ENCODE peak calls at places on chromosomes 2 and 18, in four cellular contexts. One of them, this sample, is unnamed.

GRCh38 chr2:149006883-149007543 is 31.5 kb upstream of the LYPD6B start:
- DNase-seq in stomach: no peak
- DNase-seq in sigmoid colon: no peak
- DNase-seq in A549: no peak
- DNase-seq in this sample: no peak

GRCh38 chr2:39434233-39434897 is 2.7 kb downstream of the MAP4K3 start:
- DNase-seq in A549: no peak
- DNase-seq in stomach: no peak
- DNase-seq in sigmoid colon: no peak
- DNase-seq in this sample: no peak

GRCh38 chr2:188576657-188577056 is 285.0 kb downstream of the GULP1 start:
- DNase-seq in sigmoid colon: no peak
- DNase-seq in stomach: no peak
- DNase-seq in A549: no peak
- DNase-seq in this sample: no peak

GRCh38 chr2:55961318-55961911 is 37.8 kb upstream of the EFEMP1 start:
- DNase-seq in sigmoid colon: no peak
- DNase-seq in A549: peak; percentile 76
- DNase-seq in stomach: no peak
- DNase-seq in this sample: no peak

GRCh38 chr18:62341423-62341920 is 16.4 kb downstream of the TNFRSF11A start:
- DNase-seq in stomach: peak; percentile 53
- DNase-seq in sigmoid colon: no peak
- DNase-seq in A549: no peak
- DNase-seq in this sample: no peak

GRCh38 chr2:118202707-118203303 is 114.5 kb downstream of the INSIG2 start:
- DNase-seq in sigmoid colon: no peak
- DNase-seq in stomach: no peak
- DNase-seq in A549: peak; percentile 54
- DNase-seq in this sample: no peak

GRCh38 chr18:44195394-44196140 is 485.1 kb upstream of the SETBP1 start:
- DNase-seq in sigmoid colon: no peak
- DNase-seq in stomach: no peak
- DNase-seq in A549: no peak
- DNase-seq in this sample: no peak

GRCh38 chr18:56330381-56331115 is 307.8 kb downstream of the TXNL1 start:
- DNase-seq in stomach: no peak
- DNase-seq in A549: no peak
- DNase-seq in sigmoid colon: no peak
- DNase-seq in this sample: no peak

GRCh38 chr2:21386666-21387065 is 262.9 kb downstream of the TDRD15 start:
- DNase-seq in A549: no peak
- DNase-seq in sigmoid colon: no peak
- DNase-seq in stomach: no peak
- DNase-seq in this sample: no peak

GRCh38 chr18:1102848-1103247 is 198.2 kb downstream of the ADCYAP1 start:
- DNase-seq in sigmoid colon: no peak
- DNase-seq in A549: no peak
- DNase-seq in stomach: no peak
- DNase-seq in this sample: no peak

GRCh38 chr18:55779461-55779710 is 191.4 kb upstream of the TCF4 start:
- DNase-seq in A549: no peak
- DNase-seq in sigmoid colon: no peak
- DNase-seq in stomach: no peak
- DNase-seq in this sample: no peak

GRCh38 chr18:79755496-79756142 is 42.1 kb upstream of the KCNG2 start:
- DNase-seq in stomach: no peak
- DNase-seq in sigmoid colon: peak; percentile 32
- DNase-seq in A549: no peak
- DNase-seq in this sample: no peak

GRCh38 chr2:217890445-217890844 is 112.3 kb downstream of the TNS1 start:
- DNase-seq in sigmoid colon: peak; percentile 90
- DNase-seq in stomach: no peak
- DNase-seq in A549: peak; percentile 33
- DNase-seq in this sample: no peak

GRCh38 chr2:171390941-171391516 is 42.8 kb downstream of the METTL8 start:
- DNase-seq in A549: peak; percentile 31
- DNase-seq in stomach: no peak
- DNase-seq in sigmoid colon: no peak
- DNase-seq in this sample: no peak

GRCh38 chr2:42879913-42880737 is 87.7 kb upstream of the HAAO start:
- DNase-seq in stomach: no peak
- DNase-seq in A549: no peak
- DNase-seq in sigmoid colon: no peak
- DNase-seq in this sample: no peak

GRCh38 chr2:68317971-68318685 is 1.6 kb downstream of the CNRIP1 start:
- DNase-seq in stomach: no peak
- DNase-seq in A549: no peak
- DNase-seq in sigmoid colon: no peak
- DNase-seq in this sample: no peak

GRCh38 chr2:166350525-166350924 is 25.2 kb downstream of the SCN9A start:
- DNase-seq in A549: no peak
- DNase-seq in stomach: no peak
- DNase-seq in sigmoid colon: no peak
- DNase-seq in this sample: no peak

GRCh38 chr2:55093381-55093780 is 43.1 kb upstream of the RTN4 start:
- DNase-seq in stomach: no peak
- DNase-seq in sigmoid colon: no peak
- DNase-seq in A549: no peak
- DNase-seq in this sample: no peak

GRCh38 chr2:9741110-9741509 is 102.2 kb upstream of the TAF1B start:
- DNase-seq in stomach: no peak
- DNase-seq in A549: no peak
- DNase-seq in sigmoid colon: no peak
- DNase-seq in this sample: no peak

GRCh38 chr18:78632111-78632541 is 347.5 kb upstream of the SALL3 start:
- DNase-seq in sigmoid colon: no peak
- DNase-seq in stomach: no peak
- DNase-seq in A549: peak; percentile 12
- DNase-seq in this sample: no peak

GRCh38 chr18:53606792-53607191 is 617.7 kb downstream of the MBD2 start:
- DNase-seq in sigmoid colon: no peak
- DNase-seq in stomach: no peak
- DNase-seq in A549: no peak
- DNase-seq in this sample: no peak

GRCh38 chr2:216006164-216006663 is 7.1 kb downstream of the MREG start:
- DNase-seq in sigmoid colon: no peak
- DNase-seq in stomach: no peak
- DNase-seq in A549: peak; percentile 24
- DNase-seq in this sample: no peak

GRCh38 chr18:23661735-23662308 is 889 bp downstream of the ANKRD29 start:
- DNase-seq in stomach: no peak
- DNase-seq in A549: no peak
- DNase-seq in sigmoid colon: no peak
- DNase-seq in this sample: no peak

GRCh38 chr2:237749961-237750360 is 48.6 kb upstream of the RBM44 start:
- DNase-seq in A549: no peak
- DNase-seq in sigmoid colon: no peak
- DNase-seq in stomach: no peak
- DNase-seq in this sample: no peak

GRCh38 chr2:159561242-159561641 is 55.1 kb downstream of the BAZ2B start:
- DNase-seq in A549: no peak
- DNase-seq in stomach: no peak
- DNase-seq in sigmoid colon: no peak
- DNase-seq in this sample: no peak

GRCh38 chr2:159559034-159559433 is 57.3 kb downstream of the BAZ2B start:
- DNase-seq in stomach: no peak
- DNase-seq in A549: no peak
- DNase-seq in sigmoid colon: no peak
- DNase-seq in this sample: no peak

GRCh38 chr2:159558479-159558878 is 57.9 kb downstream of the BAZ2B start:
- DNase-seq in stomach: no peak
- DNase-seq in A549: no peak
- DNase-seq in sigmoid colon: no peak
- DNase-seq in this sample: no peak

GRCh38 chr2:159564081-159564480 is 52.3 kb downstream of the BAZ2B start:
- DNase-seq in stomach: no peak
- DNase-seq in A549: no peak
- DNase-seq in sigmoid colon: no peak
- DNase-seq in this sample: no peak

GRCh38 chr2:159562248-159562647 is 54.1 kb downstream of the BAZ2B start:
- DNase-seq in sigmoid colon: no peak
- DNase-seq in stomach: no peak
- DNase-seq in A549: no peak
- DNase-seq in this sample: no peak
- H3K4me1 ChIP-seq in sigmoid colon: peaks cover 3% of the 10 kb centered on the region
- H3K4me1 ChIP-seq in stomach: peaks cover 8% of the 10 kb centered on the region
- H3K4me1 ChIP-seq in A549: no peaks in the 10 kb centered on the region
- H3K4me1 ChIP-seq in this sample: no peaks in the 10 kb centered on the region

DNA sequence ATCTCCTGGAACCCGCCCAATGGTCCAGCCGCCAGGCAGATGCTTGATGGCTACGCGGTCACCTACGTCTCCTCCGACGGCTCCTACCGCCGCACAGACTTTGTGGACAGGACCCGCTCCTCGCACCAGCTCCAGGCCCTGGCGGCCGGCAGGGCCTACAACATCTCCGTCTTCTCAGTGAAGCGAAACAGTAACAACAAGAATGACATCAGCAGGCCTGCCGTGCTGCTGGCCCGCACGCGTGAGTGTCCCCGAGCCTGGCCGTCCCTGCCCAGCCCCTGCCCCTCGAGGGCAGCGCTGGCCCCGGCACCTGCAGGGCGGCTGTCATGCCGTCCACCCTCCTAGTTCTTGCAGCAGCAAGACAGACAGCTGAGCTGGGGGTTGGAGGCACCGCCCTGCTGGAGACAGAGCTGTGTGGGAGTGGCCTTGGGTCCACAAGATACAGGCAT is 36.7 kb downstream of the MTERF4 start:
- DNase-seq in sigmoid colon: peak; percentile 60
- DNase-seq in A549: no peak
- DNase-seq in stomach: no peak
- DNase-seq in this sample: peak; percentile 45
- TF ChIP-seq POLR2A in sigmoid colon: no peak
- TF ChIP-seq POLR2A in A549: no peak
- TF ChIP-seq POLR2A in stomach: no peak
- TF ChIP-seq POLR2A in this sample: no peak

GRCh38 chr2:139805378-139805777 is 1025.2 kb upstream of the NXPH2 start:
- DNase-seq in sigmoid colon: no peak
- DNase-seq in A549: no peak
- DNase-seq in stomach: no peak
- DNase-seq in this sample: no peak
- TF ChIP-seq CTCF in sigmoid colon: no peak
- TF ChIP-seq CTCF in A549: no peak
- TF ChIP-seq CTCF in stomach: no peak
- TF ChIP-seq CTCF in this sample: no peak

GRCh38 chr2:443211-443610 is 155.3 kb upstream of the ALKAL2 start:
- DNase-seq in stomach: no peak
- DNase-seq in A549: no peak
- DNase-seq in sigmoid colon: no peak
- DNase-seq in this sample: no peak

GRCh38 chr2:439540-440465 is 151.9 kb upstream of the ALKAL2 start:
- DNase-seq in A549: no peak
- DNase-seq in sigmoid colon: no peak
- DNase-seq in stomach: no peak
- DNase-seq in this sample: no peak

GRCh38 chr2:439077-439476 is 151.2 kb upstream of the ALKAL2 start:
- DNase-seq in stomach: no peak
- DNase-seq in A549: no peak
- DNase-seq in sigmoid colon: no peak
- DNase-seq in this sample: no peak

GRCh38 chr2:443754-444153 is 155.9 kb upstream of the ALKAL2 start:
- DNase-seq in stomach: no peak
- DNase-seq in sigmoid colon: no peak
- DNase-seq in A549: no peak
- DNase-seq in this sample: no peak

DNA sequence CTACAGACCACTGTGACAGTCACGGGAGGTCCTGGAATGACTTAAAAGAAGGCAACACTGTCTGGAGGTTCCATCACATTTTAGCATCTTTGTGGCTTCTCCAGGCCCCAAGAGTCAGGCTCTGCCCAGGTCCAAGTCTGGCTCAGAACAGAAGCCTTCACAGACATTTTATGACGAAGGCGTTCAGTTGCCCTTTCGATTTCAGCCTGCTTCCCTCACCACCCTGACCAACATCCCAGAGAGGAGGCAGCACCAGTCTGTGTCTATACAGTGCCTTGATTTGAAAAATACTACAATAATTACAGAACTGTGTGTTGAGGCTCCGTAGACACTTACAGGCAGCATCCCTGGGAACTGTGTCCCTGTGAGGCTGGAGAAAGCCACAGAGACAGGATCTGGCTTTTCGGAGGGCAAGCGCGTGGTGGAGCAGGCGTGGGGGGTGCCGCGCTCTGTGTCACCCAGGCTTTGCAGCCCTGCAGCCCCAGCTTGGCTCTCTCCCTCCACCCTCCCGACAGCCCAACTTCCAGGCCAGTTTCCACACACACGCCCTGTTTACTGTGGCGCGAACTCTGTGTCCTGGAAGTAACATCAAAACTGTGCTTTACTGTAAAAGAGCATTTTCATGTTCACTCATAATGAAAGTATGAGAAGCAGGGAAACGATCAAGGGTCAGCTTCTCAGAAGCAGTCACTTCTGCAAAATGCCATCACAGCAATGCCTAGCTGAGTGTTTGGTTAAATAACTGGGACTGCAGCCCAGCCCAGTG is 153.6 kb upstream of the ALKAL2 start:
- DNase-seq in A549: no peak
- DNase-seq in sigmoid colon: no peak
- DNase-seq in stomach: no peak
- DNase-seq in this sample: no peak
- H3K4me1 ChIP-seq in A549: no peaks in the 10 kb centered on the region
- H3K4me1 ChIP-seq in sigmoid colon: no peaks in the 10 kb centered on the region
- H3K4me1 ChIP-seq in stomach: peaks cover 6% of the 10 kb centered on the region
- H3K4me1 ChIP-seq in this sample: no peaks in the 10 kb centered on the region

GRCh38 chr18:45775241-45775676 is 50.2 kb upstream of the SIGLEC15 start:
- DNase-seq in sigmoid colon: peak; percentile 84
- DNase-seq in A549: peak; percentile 85
- DNase-seq in stomach: peak; percentile 77
- DNase-seq in this sample: peak; percentile 74
- TF ChIP-seq POLR2A in sigmoid colon: peak; percentile 9
- TF ChIP-seq POLR2A in A549: peak; percentile 54
- TF ChIP-seq POLR2A in stomach: no peak
- TF ChIP-seq POLR2A in this sample: no peak

This sample was measured in Peyer's patch.